ENCODE peak calls at places on chromosomes 1 and 21, in eight cellular contexts. Z is stimulated activated naive CD8-positive, alpha-beta T cell treated with anti-CD3 and anti-CD28 coated beads, Interleukin-15, Interleukin-2, amounts not matched to agents 100 U/mL and 50 U/mL, for 24 hours; A is stimulated activated CD8-positive, alpha-beta memory T cell treated with anti-CD3 and anti-CD28 coated beads, Interleukin-2, amount 100 ng/mL, for 1 hour; B is pancreas; V is stimulated activated CD4-positive, alpha-beta T cell treated with anti-CD3 and anti-CD28 coated beads, Interleukin-12 subunit alpha, Interleukin-12 subunit beta, amount 100 ng/mL, for 4 hours; S is iPS-NIHi11; Y is EL; F is CD8-positive, alpha-beta memory T cell. L is an unnamed sample.

GRCh38 chr1:11704226-11704619 is 12.7 kb downstream of the DRAXIN start:
- DNase-seq in Z (no peak), A (no peak), B (no peak), V (no peak), S (peak; percentile 73), Y (no peak), F (no peak), L (no peak)

GRCh38 chr1:22153653-22154052 is 10.8 kb upstream of the WNT4 start:
- DNase-seq in Z (no peak), A (no peak), B (no peak), V (no peak), S (no peak), Y (no peak), F (no peak), L (no peak)

GRCh38 chr1:151458936-151459330 is 361 bp downstream of the POGZ start:
- DNase-seq in Z (peak; percentile 63), A (no peak), B (peak; percentile 76), V (peak; percentile 49), S (peak; percentile 80), Y (peak; percentile 72), F (peak; percentile 69), L (no peak)

GRCh38 chr1:192489748-192490147 is 85.8 kb upstream of the RGS1 start:
- DNase-seq in Z (no peak), A (no peak), B (no peak), V (no peak), S (no peak), Y (peak; percentile 70), F (no peak), L (no peak)

GRCh38 chr1:232568906-232569305 is 61.0 kb downstream of the SIPA1L2 start:
- DNase-seq in Z (no peak), A (no peak), B (no peak), V (no peak), S (no peak), Y (no peak), F (no peak), L (no peak)

GRCh38 chr1:29236993-29237905 is 927 bp downstream of the PTPRU start:
- DNase-seq in Z (peak; percentile 16), A (no peak), B (peak; percentile 83), V (no peak), S (peak; percentile 65), Y (peak; percentile 40), F (peak; percentile 10), L (peak; percentile 33)

GRCh38 chr1:10830961-10831669 is 34.7 kb upstream of the CASZ1 start:
- DNase-seq in Z (no peak), A (no peak), B (no peak), V (no peak), S (no peak), Y (peak; percentile 57), F (no peak), L (no peak)

GRCh38 chr1:157880621-157881020 is 39.0 kb upstream of the CD5L start:
- DNase-seq in Z (no peak), A (no peak), B (no peak), V (no peak), S (no peak), Y (no peak), F (no peak), L (no peak)

GRCh38 chr1:214303538-214303937 is 22.6 kb downstream of the SMYD2 start:
- DNase-seq in Z (no peak), A (no peak), B (no peak), V (no peak), S (no peak), Y (no peak), F (no peak), L (no peak)

GRCh38 chr1:208515123-208515522 is 270.9 kb upstream of the PLXNA2 start:
- DNase-seq in Z (no peak), A (no peak), B (no peak), V (no peak), S (no peak), Y (no peak), F (no peak), L (no peak)

GRCh38 chr21:31117046-31117916 is 79.0 kb upstream of the KRTAP19-8 start:
- DNase-seq in Z (no peak), A (no peak), B (no peak), V (no peak), S (no peak), Y (peak; percentile 71), F (no peak), L (no peak)

GRCh38 chr1:218778257-218778656 is 395.4 kb upstream of the LYPLAL1 start:
- DNase-seq in Z (no peak), A (no peak), B (no peak), V (no peak), S (no peak), Y (no peak), F (no peak), L (no peak)

GRCh38 chr1:150513275-150513885 is 2.2 kb upstream of the FALEC start:
- DNase-seq in Z (no peak), A (no peak), B (no peak), V (no peak), S (no peak), Y (no peak), F (no peak), L (no peak)

GRCh38 chr1:25875856-25876692 is 566 bp upstream of the PAQR7 start:
- DNase-seq in Z (peak; percentile 60), A (no peak), B (no peak), V (no peak), S (peak; percentile 71), Y (no peak), F (no peak), L (no peak)

GRCh38 chr1:89823679-89824292 is 3.0 kb downstream of the LRRC8D start:
- DNase-seq in Z (no peak), A (no peak), B (no peak), V (no peak), S (no peak), Y (no peak), F (no peak), L (no peak)

GRCh38 chr1:218945050-218945449 is 228.6 kb upstream of the LYPLAL1 start:
- DNase-seq in Z (no peak), A (no peak), B (no peak), V (no peak), S (no peak), Y (peak; percentile 26), F (no peak), L (no peak)

GRCh38 chr1:31750858-31751638 is 13.1 kb downstream of the ADGRB2 start:
- DNase-seq in Z (peak; percentile 32), A (no peak), B (no peak), V (no peak), S (no peak), Y (peak; percentile 83), F (no peak), L (no peak)

GRCh38 chr1:53600001-53600400 is 139.0 kb downstream of the GLIS1 start:
- DNase-seq in Z (no peak), A (no peak), B (no peak), V (no peak), S (no peak), Y (no peak), F (no peak), L (no peak)

GRCh38 chr1:89986020-89986419 is 8.9 kb upstream of the ZNF326 start:
- DNase-seq in Z (no peak), A (no peak), B (no peak), V (no peak), S (no peak), Y (no peak), F (no peak), L (no peak)

GRCh38 chr1:10734900-10735602 is 61.4 kb downstream of the CASZ1 start:
- DNase-seq in Z (no peak), A (no peak), B (no peak), V (no peak), S (peak; percentile 78), Y (no peak), F (no peak), L (no peak)

GRCh38 chr1:29550119-29550841 is 314.0 kb downstream of the PTPRU start:
- DNase-seq in Z (no peak), A (no peak), B (no peak), V (no peak), S (no peak), Y (no peak), F (no peak), L (no peak)

GRCh38 chr1:23010734-23011449 is 4.8 kb downstream of the TEX46 start:
- DNase-seq in Z (no peak), A (no peak), B (no peak), V (no peak), S (no peak), Y (peak; percentile 90), F (no peak), L (no peak)

GRCh38 chr1:93907718-93908117 is 1.5 kb downstream of the GCLM start:
- DNase-seq in Z (no peak), A (no peak), B (no peak), V (no peak), S (no peak), Y (peak; percentile 71), F (no peak), L (no peak)

GRCh38 chr1:218674280-218674773 is 329.2 kb downstream of the TGFB2 start:
- DNase-seq in Z (no peak), A (no peak), B (no peak), V (no peak), S (peak; percentile 57), Y (peak; percentile 97), F (no peak), L (no peak)

L was measured in omental fat pad.